ENCODE peak calls at places on chromosomes 12 and 14, in nine cellular contexts. A, X, C, V, J, I, N, S and U are unnamed samples.
A peak's percentile ranks its signal among the peaks of the same experiment; 100 is the strongest.

GRCh38 chr14:95564060-95564459 is 29.2 kb downstream of the GLRX5 start:
- DNase-seq in A (no peak), X (no peak), C (no peak), V (no peak), J (no peak), I (no peak), N (peak; percentile 29), S (peak; percentile 36), U (no peak)

GRCh38 chr12:100141666-100141997 is 1.0 kb downstream of the BLTP3B start:
- DNase-seq in A (peak; percentile 72), X (no peak), C (no peak), V (no peak), J (no peak), I (no peak), N (peak; percentile 89), S (peak; percentile 41), U (no peak)

GRCh38 chr14:56808314-56809201 is 1.7 kb downstream of the OTX2 start:
- DNase-seq in A (no peak), X (no peak), C (no peak), V (no peak), J (peak; percentile 55), I (peak; percentile 45), N (no peak), S (no peak), U (no peak)

GRCh38 chr14:64971890-64972785 is at the start of gene RAB15:
- DNase-seq in A (no peak), X (no peak), C (no peak), V (peak; percentile 32), J (no peak), I (peak; percentile 78), N (peak; percentile 22), S (peak; percentile 31), U (peak; percentile 29)

GRCh38 chr12:131333136-131333535 is 377.8 kb upstream of the SFSWAP start:
- DNase-seq in A (no peak), X (no peak), C (no peak), V (no peak), J (no peak), I (no peak), N (no peak), S (no peak), U (no peak)

GRCh38 chr14:100076630-100077029 is 11.4 kb downstream of the EVL start:
- DNase-seq in A (peak; percentile 86), X (no peak), C (no peak), V (no peak), J (no peak), I (no peak), N (peak; percentile 86), S (no peak), U (no peak)

GRCh38 chr12:1591029-1591428 is 3.4 kb downstream of the FBXL14 start:
- DNase-seq in A (no peak), X (no peak), C (no peak), V (peak; percentile 37), J (no peak), I (no peak), N (no peak), S (no peak), U (no peak)

GRCh38 chr12:13234045-13234641 is 37.6 kb downstream of the EMP1 start:
- DNase-seq in A (no peak), X (peak; percentile 46), C (peak; percentile 29), V (peak; percentile 48), J (peak; percentile 62), I (peak; percentile 51), N (peak; percentile 66), S (peak; percentile 27), U (peak; percentile 31)

GRCh38 chr12:106296179-106296877 is 6.2 kb upstream of the TCP11L2 start:
- DNase-seq in A (peak; percentile 55), X (no peak), C (no peak), V (no peak), J (no peak), I (no peak), N (peak; percentile 89), S (no peak), U (no peak)

GRCh38 chr12:112848972-112849371 is 57.4 kb downstream of the RPH3A start:
- DNase-seq in A (no peak), X (no peak), C (no peak), V (no peak), J (no peak), I (no peak), N (no peak), S (no peak), U (no peak)

GRCh38 chr12:2650261-2651060 is 144.3 kb upstream of the FKBP4 start:
- DNase-seq in A (no peak), X (no peak), C (no peak), V (peak; percentile 5), J (peak; percentile 28), I (no peak), N (no peak), S (no peak), U (no peak)

GRCh38 chr12:15088115-15088514 is 115.3 kb downstream of the PDE6H start:
- DNase-seq in A (no peak), X (no peak), C (no peak), V (no peak), J (no peak), I (no peak), N (no peak), S (no peak), U (no peak)

GRCh38 chr14:92753250-92753649 is 4.8 kb upstream of the LGMN start:
- DNase-seq in A (no peak), X (no peak), C (no peak), V (no peak), J (no peak), I (no peak), N (no peak), S (no peak), U (no peak)

GRCh38 chr12:76757694-76758093 is 6.2 kb upstream of the ZDHHC17 start:
- DNase-seq in A (no peak), X (no peak), C (no peak), V (no peak), J (no peak), I (no peak), N (peak; percentile 40), S (no peak), U (no peak)

GRCh38 chr14:95218472-95219193 is 61.3 kb upstream of the DICER1 start:
- DNase-seq in A (no peak), X (no peak), C (no peak), V (no peak), J (peak; percentile 62), I (no peak), N (no peak), S (no peak), U (no peak)

DNA sequence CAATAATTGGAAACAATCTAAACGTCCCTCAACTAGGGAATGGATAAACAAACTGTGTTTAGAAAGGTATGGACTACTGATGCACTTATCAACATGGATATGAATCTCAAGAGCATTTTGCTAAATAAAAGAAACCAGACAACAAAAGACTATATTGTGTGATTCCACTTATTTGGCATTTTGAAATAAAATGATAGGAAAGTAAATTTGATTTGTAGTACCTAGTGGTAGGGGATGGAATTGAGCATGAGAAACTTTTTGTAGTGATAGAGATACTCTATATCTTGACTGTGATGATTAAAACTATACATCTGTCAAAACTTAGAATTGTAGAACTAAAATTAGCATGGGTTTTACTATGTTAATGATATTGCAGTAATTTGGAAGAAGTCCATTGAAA is 87.1 kb downstream of the ARID2 start:
- DNase-seq in A (no peak), X (no peak), C (no peak), V (no peak), J (no peak), I (no peak), N (no peak), S (no peak), U (no peak)
- TF ChIP-seq CTCF in A (no peak), X (peak; percentile 13), C (no peak), V (no peak), J (peak; percentile 37), I (no peak), N (no peak), S (no peak), U (no peak)

GRCh38 chr12:9900930-9901329 is 19.6 kb downstream of the KLRF2 start:
- DNase-seq in A (no peak), X (no peak), C (no peak), V (no peak), J (no peak), I (no peak), N (no peak), S (no peak), U (no peak)
- TF ChIP-seq CTCF in A (no peak), X (no peak), C (no peak), V (no peak), J (no peak), I (no peak), N (no peak), S (no peak), U (no peak)

GRCh38 chr12:3882396-3882795 is 9.2 kb upstream of the PARP11 start:
- DNase-seq in A (no peak), X (no peak), C (no peak), V (no peak), J (no peak), I (no peak), N (no peak), S (no peak), U (no peak)

GRCh38 chr12:3881208-3881980 is 8.2 kb upstream of the PARP11 start:
- DNase-seq in A (no peak), X (no peak), C (no peak), V (no peak), J (no peak), I (no peak), N (no peak), S (no peak), U (no peak)

GRCh38 chr12:3885179-3886094 is 12.2 kb upstream of the PARP11 start:
- DNase-seq in A (no peak), X (no peak), C (no peak), V (no peak), J (no peak), I (peak; percentile 21), N (peak; percentile 41), S (no peak), U (no peak)

GRCh38 chr12:3884671-3885070 is 11.5 kb upstream of the PARP11 start:
- DNase-seq in A (no peak), X (no peak), C (no peak), V (no peak), J (no peak), I (no peak), N (no peak), S (no peak), U (no peak)

DNA sequence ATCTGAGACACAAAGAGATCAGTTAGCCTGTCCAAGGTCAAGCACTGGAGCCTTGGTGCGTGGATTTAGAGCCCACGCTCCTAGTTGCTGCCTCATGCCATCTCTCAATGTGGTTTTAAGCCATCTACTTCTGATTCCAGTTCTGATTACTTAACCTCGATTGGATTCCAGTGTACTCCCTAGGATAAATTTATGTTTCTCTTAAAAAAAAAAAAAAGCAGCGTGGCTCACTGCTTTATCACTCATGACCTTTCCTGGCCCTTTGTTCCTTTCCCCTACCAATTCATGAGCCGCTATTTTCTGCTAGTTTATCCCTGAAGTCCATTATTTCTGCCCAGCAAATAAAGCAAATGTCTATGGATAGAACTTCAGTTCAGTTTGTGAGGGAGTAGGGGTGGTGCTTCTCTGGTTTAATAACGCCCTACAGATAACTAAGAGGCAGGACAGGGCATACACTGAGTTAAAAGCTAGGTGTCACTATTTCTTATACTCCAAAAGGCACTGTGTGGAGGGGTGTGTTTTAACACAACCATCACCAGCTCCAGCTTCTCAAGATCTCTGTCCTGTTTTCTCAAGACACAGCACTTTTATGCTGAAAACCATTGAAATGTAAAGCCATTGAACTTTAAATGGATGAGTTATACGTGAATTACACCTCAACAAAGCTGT is 9.8 kb upstream of the PARP11 start:
- DNase-seq in A (no peak), X (no peak), C (no peak), V (no peak), J (no peak), I (no peak), N (no peak), S (no peak), U (no peak)
- TF ChIP-seq CTCF in A (peak; percentile 14), X (no peak), C (no peak), V (peak; percentile 27), J (peak; percentile 58), I (no peak), N (peak; percentile 36), S (no peak), U (peak; percentile 38)

GRCh38 chr14:27672047-27672446 is 1074.2 kb upstream of the NOVA1 start:
- DNase-seq in A (no peak), X (no peak), C (no peak), V (no peak), J (no peak), I (no peak), N (no peak), S (no peak), U (no peak)
- TF ChIP-seq CTCF in A (no peak), X (no peak), C (no peak), V (no peak), J (peak; percentile 47), I (no peak), N (no peak), S (no peak), U (no peak)